ENCODE peak calls at places on chromosomes 16 and 17, in eight cellular contexts. K, T, G, Y, C, I, D and N are unnamed samples.

GRCh38 chr17:5580367-5580766 is 3.9 kb downstream of the NLRP1 start:
- DNase-seq in K (no peak), T (no peak), G (no peak), Y (no peak), C (peak), I (no peak), D (no peak), N (no peak)

GRCh38 chr16:30621765-30622164 is 11.6 kb upstream of the ZNF689 start:
- DNase-seq in K (no peak), T (no peak), G (no peak), Y (no peak), C (peak), I (no peak), D (no peak), N (no peak)

GRCh38 chr17:58416937-58417299 is 416 bp downstream of the RNF43 start:
- DNase-seq in K (no peak), T (no peak), G (no peak), Y (no peak), C (no peak), I (no peak), D (no peak), N (no peak)

GRCh38 chr17:48460055-48460454 is 30.0 kb upstream of the SKAP1 start:
- DNase-seq in K (no peak), T (no peak), G (no peak), Y (no peak), C (no peak), I (no peak), D (no peak), N (no peak)

GRCh38 chr17:7834554-7834890 is 505 bp downstream of the KDM6B start:
- DNase-seq in K (no peak), T (peak), G (no peak), Y (peak), C (no peak), I (peak), D (peak), N (peak)

GRCh38 chr17:6996256-6997111 is 635 bp downstream of the ALOX12 start:
- DNase-seq in K (no peak), T (no peak), G (no peak), Y (no peak), C (no peak), I (no peak), D (no peak), N (no peak)

GRCh38 chr16:49603956-49604355 is 230.4 kb downstream of the C16orf78 start:
- DNase-seq in K (no peak), T (no peak), G (no peak), Y (no peak), C (no peak), I (no peak), D (peak), N (peak)

GRCh38 chr16:23423496-23424049 is 29.4 kb downstream of the COG7 start:
- DNase-seq in K (peak), T (peak), G (peak), Y (no peak), C (peak), I (peak), D (peak), N (no peak)

GRCh38 chr16:89363621-89364393 is 126.6 kb downstream of the ANKRD11 start:
- DNase-seq in K (peak), T (no peak), G (peak), Y (peak), C (peak), I (peak), D (no peak), N (no peak)